ENCODE peak calls at places on chromosome X, in five cellular contexts. X is A549, R is Peyer's patch, J is fibroblast of lung, I is neuronal stem cell. O is an unnamed sample. For H3K4me1, the result is how much of the 10 kb centered on the place peaks cover.

GRCh38 chrX:108186811-108187210 is 95.2 kb downstream of the ATG4A start:
- DNase-seq in J (peak), X (peak), I (no peak), R (no peak), O (no peak)

GRCh38 chrX:40314070-40314469 is 216.3 kb upstream of the BCOR start:
- DNase-seq in R (no peak), I (no peak), X (no peak), J (no peak), O (no peak)

GRCh38 chrX:149762696-149763614 is 10.9 kb upstream of the HSFX1 start:
- DNase-seq in R (no peak), I (no peak), X (no peak), J (no peak), O (no peak)

GRCh38 chrX:68498508-68499379 is at the start of gene YIPF6:
- DNase-seq in X (peak), R (peak), J (peak), I (peak), O (peak)

GRCh38 chrX:68822641-68823410 is 6.0 kb upstream of the EFNB1 start:
- DNase-seq in R (no peak), J (peak), I (no peak), X (peak), O (no peak)

GRCh38 chrX:10111364-10112148 is 45.2 kb upstream of the CLCN4 start:
- DNase-seq in R (peak), J (no peak), I (no peak), X (no peak), O (peak)

GRCh38 chrX:68365356-68365755 is 67.9 kb downstream of the OPHN1 start:
- DNase-seq in X (no peak), I (no peak), J (no peak), R (no peak), O (no peak)

GRCh38 chrX:31126205-31126604 is 54.4 kb upstream of the FTHL17 start:
- DNase-seq in R (no peak), X (no peak), J (peak), I (no peak), O (no peak)

GRCh38 chrX:74656079-74656745 is 41.8 kb upstream of the RLIM start:
- DNase-seq in I (no peak), J (peak), X (no peak), R (no peak), O (no peak)

GRCh38 chrX:50188859-50189258 is 11.9 kb downstream of the AKAP4 start:
- DNase-seq in I (no peak), X (no peak), R (no peak), J (no peak), O (no peak)

GRCh38 chrX:119605398-119605738 is 856 bp downstream of the NKRF start:
- DNase-seq in X (peak), J (no peak), R (peak), I (no peak), O (no peak)

GRCh38 chrX:115344885-115345653 is 55.6 kb downstream of the LUZP4 start:
- DNase-seq in X (peak), R (no peak), J (peak), I (peak), O (no peak)

GRCh38 chrX:151974336-151975227 is at the start of gene GABRE:
- DNase-seq in J (peak), I (peak), X (peak), R (no peak), O (no peak)

GRCh38 chrX:109783712-109784109 is 50.7 kb upstream of the ACSL4 start:
- DNase-seq in R (no peak), J (no peak), X (no peak), I (no peak), O (no peak)

GRCh38 chrX:9935436-9935835 is 31.7 kb upstream of the CLDN34 start:
- DNase-seq in R (no peak), I (no peak), J (no peak), X (no peak), O (no peak)

GRCh38 chrX:254630-255215 is 26.5 kb upstream of the PLCXD1 start:
- DNase-seq in J (no peak), I (no peak), R (no peak), X (no peak), O (no peak)

DNA sequence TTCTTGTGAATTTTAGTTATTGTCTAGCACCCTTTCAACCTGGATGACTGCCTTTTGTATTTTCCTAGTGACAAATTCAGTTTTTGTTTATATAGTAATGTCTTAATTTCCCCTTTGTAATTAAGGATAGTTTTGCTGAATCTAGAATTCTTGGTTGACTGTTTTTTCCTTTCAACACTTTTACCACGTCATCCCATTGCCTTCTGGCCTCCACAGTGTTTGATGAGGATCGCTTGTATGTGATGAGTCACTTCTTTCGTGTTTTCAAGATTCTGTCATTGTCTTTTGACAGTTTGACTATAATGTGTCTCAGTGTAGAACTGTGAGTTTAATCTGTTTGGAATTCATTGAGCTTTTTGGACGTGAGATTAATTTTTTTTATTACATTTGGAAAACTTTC is 30.1 kb downstream of the KDM6A start:
- DNase-seq in J (peak), R (no peak), I (no peak), X (peak), O (peak)
- H3K4me1 ChIP-seq in J (under half), R (under half), I (under half), X (half or more), O (under half)

DNA sequence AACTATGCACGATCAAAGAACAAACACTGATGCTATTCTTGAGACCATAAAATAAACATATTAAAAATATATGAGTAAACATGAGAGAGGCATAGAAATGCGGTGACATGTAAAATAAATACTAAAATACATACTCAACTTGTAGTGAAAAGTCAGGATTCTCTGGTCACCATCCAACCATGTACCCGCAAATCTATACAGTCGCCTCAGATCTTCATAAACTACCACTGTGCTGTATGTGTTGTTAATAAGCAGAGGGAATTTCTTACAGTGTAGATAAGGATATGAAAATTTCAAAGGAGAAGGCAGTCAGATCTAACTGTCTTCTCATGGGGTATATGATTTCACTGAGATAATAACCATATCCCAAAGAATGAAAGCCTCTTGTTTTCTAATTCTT is 67.8 kb upstream of the FAM47B start:
- DNase-seq in J (no peak), I (no peak), X (no peak), R (no peak), O (no peak)
- H3K27ac ChIP-seq in J (peak), I (no peak), X (peak), R (no peak), O (no peak)

GRCh38 chrX:130110379-130111219 is at the start of gene ELF4:
- DNase-seq in J (peak), X (peak), I (no peak), R (peak), O (peak)

GRCh38 chrX:130114141-130114561 is 3.9 kb upstream of the ELF4 start:
- DNase-seq in I (no peak), J (peak), R (no peak), X (no peak), O (no peak)

GRCh38 chrX:130109429-130110378 is 593 bp downstream of the ELF4 start:
- DNase-seq in I (no peak), X (peak), J (no peak), R (no peak), O (no peak)

GRCh38 chrX:130111220-130111934 is 1.1 kb upstream of the ELF4 start:
- DNase-seq in R (no peak), I (no peak), J (no peak), X (peak), O (no peak)

GRCh38 chrX:130111935-130112221 is 1.6 kb upstream of the ELF4 start:
- DNase-seq in I (no peak), J (no peak), X (no peak), R (no peak), O (no peak)
- H3K4me1 ChIP-seq in I (under half), J (under half), X (under half), R (under half), O (under half)

GRCh38 chrX:136047001-136047642 is 61.9 kb downstream of the SLC9A6 start:
- DNase-seq in I (no peak), R (no peak), X (no peak), J (peak), O (no peak)
- H3K27ac ChIP-seq in I (no peak), R (no peak), X (no peak), J (peak), O (no peak)

GRCh38 chrX:2710041-2710471 is 19.0 kb downstream of the CD99 start:
- DNase-seq in X (peak), I (no peak), R (no peak), J (peak), O (no peak)

GRCh38 chrX:2710496-2710895 is 19.4 kb downstream of the CD99 start:
- DNase-seq in J (peak), R (no peak), I (no peak), X (peak), O (peak)

GRCh38 chrX:2707334-2707760 is 16.3 kb downstream of the CD99 start:
- DNase-seq in I (no peak), J (peak), X (peak), R (peak), O (no peak)

GRCh38 chrX:2708601-2709200 is 17.6 kb downstream of the CD99 start:
- DNase-seq in R (peak), J (no peak), X (no peak), I (no peak), O (no peak)

DNA sequence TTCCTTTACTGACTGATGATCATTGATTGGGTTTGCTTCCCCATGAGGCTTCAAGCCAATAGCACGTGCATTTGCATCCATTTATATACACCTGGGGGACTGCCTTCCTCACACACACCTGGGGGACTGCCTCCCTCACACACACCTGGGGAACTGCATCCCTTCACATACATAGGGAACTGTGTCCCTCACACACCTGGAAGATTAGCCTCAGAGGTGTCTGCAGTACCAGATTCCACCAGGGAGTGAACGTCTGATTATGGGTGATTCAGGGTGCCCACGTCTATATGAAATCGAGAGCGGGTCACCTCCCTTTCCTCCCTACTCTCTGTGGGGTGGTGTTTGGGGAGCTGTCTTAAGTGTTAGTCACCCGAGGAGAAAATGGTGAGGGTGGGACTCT is 16.9 kb downstream of the CD99 start:
- DNase-seq in I (no peak), R (no peak), J (no peak), X (peak), O (no peak)
- H3K4me1 ChIP-seq in I (half or more), R (half or more), J (under half), X (half or more), O (half or more)

O was measured in CD4-positive, CD25-positive, alpha-beta regulatory T cell.